ENCODE peak calls at places on chromosomes 11 and 22, in eight cellular contexts. One of them, this sample, is unnamed.

GRCh38 chr11:76094729-76095128 is 111.6 kb downstream of the WNT11 start:
- DNase-seq in colonic mucosa: no peak
- DNase-seq in epithelial cell of proximal tubule: no peak
- DNase-seq in cardiac fibroblast: no peak
- DNase-seq in AG10803: no peak
- DNase-seq in fibroblast of lung: no peak
- DNase-seq in left ventricle myocardium inferior: no peak
- DNase-seq in progenitor cell of endocrine pancreas: no peak
- DNase-seq in this sample: no peak

GRCh38 chr11:66317766-66318575 is 1.1 kb upstream of the CD248 start:
- DNase-seq in colonic mucosa: peak
- DNase-seq in progenitor cell of endocrine pancreas: no peak
- DNase-seq in cardiac fibroblast: peak
- DNase-seq in epithelial cell of proximal tubule: peak
- DNase-seq in left ventricle myocardium inferior: peak
- DNase-seq in fibroblast of lung: peak
- DNase-seq in AG10803: peak
- DNase-seq in this sample: no peak

GRCh38 chr11:79122759-79123158 is 318.1 kb downstream of the TENM4 start:
- DNase-seq in AG10803: no peak
- DNase-seq in colonic mucosa: no peak
- DNase-seq in fibroblast of lung: no peak
- DNase-seq in cardiac fibroblast: no peak
- DNase-seq in epithelial cell of proximal tubule: peak
- DNase-seq in progenitor cell of endocrine pancreas: no peak
- DNase-seq in left ventricle myocardium inferior: no peak
- DNase-seq in this sample: no peak

GRCh38 chr11:77479746-77480352 is 6.0 kb upstream of the PAK1 start:
- DNase-seq in progenitor cell of endocrine pancreas: no peak
- DNase-seq in epithelial cell of proximal tubule: no peak
- DNase-seq in left ventricle myocardium inferior: no peak
- DNase-seq in AG10803: no peak
- DNase-seq in colonic mucosa: no peak
- DNase-seq in fibroblast of lung: no peak
- DNase-seq in cardiac fibroblast: no peak
- DNase-seq in this sample: no peak

GRCh38 chr11:1988667-1989317 is 8.8 kb downstream of the H19 start:
- DNase-seq in left ventricle myocardium inferior: peak
- DNase-seq in fibroblast of lung: no peak
- DNase-seq in AG10803: no peak
- DNase-seq in progenitor cell of endocrine pancreas: no peak
- DNase-seq in epithelial cell of proximal tubule: no peak
- DNase-seq in cardiac fibroblast: no peak
- DNase-seq in colonic mucosa: no peak
- DNase-seq in this sample: no peak

GRCh38 chr11:119091966-119092879 is 7.5 kb downstream of the HMBS start:
- DNase-seq in AG10803: no peak
- DNase-seq in colonic mucosa: no peak
- DNase-seq in fibroblast of lung: no peak
- DNase-seq in left ventricle myocardium inferior: no peak
- DNase-seq in progenitor cell of endocrine pancreas: no peak
- DNase-seq in epithelial cell of proximal tubule: no peak
- DNase-seq in cardiac fibroblast: no peak
- DNase-seq in this sample: no peak

GRCh38 chr11:64656797-64657196 is 65.8 kb downstream of the SLC22A12 start:
- DNase-seq in cardiac fibroblast: no peak
- DNase-seq in epithelial cell of proximal tubule: no peak
- DNase-seq in progenitor cell of endocrine pancreas: no peak
- DNase-seq in fibroblast of lung: no peak
- DNase-seq in AG10803: no peak
- DNase-seq in left ventricle myocardium inferior: no peak
- DNase-seq in colonic mucosa: no peak
- DNase-seq in this sample: no peak

GRCh38 chr11:36278531-36279245 is 10.5 kb downstream of the COMMD9 start:
- DNase-seq in colonic mucosa: peak
- DNase-seq in epithelial cell of proximal tubule: no peak
- DNase-seq in fibroblast of lung: peak
- DNase-seq in cardiac fibroblast: no peak
- DNase-seq in progenitor cell of endocrine pancreas: no peak
- DNase-seq in AG10803: no peak
- DNase-seq in left ventricle myocardium inferior: no peak
- DNase-seq in this sample: no peak

GRCh38 chr11:122176651-122177050 is 60.6 kb upstream of the BLID start:
- DNase-seq in fibroblast of lung: no peak
- DNase-seq in epithelial cell of proximal tubule: no peak
- DNase-seq in left ventricle myocardium inferior: no peak
- DNase-seq in colonic mucosa: no peak
- DNase-seq in progenitor cell of endocrine pancreas: no peak
- DNase-seq in cardiac fibroblast: no peak
- DNase-seq in AG10803: no peak
- DNase-seq in this sample: no peak

GRCh38 chr11:13667245-13667644 is 1.2 kb upstream of the FAR1 start:
- DNase-seq in AG10803: peak
- DNase-seq in epithelial cell of proximal tubule: no peak
- DNase-seq in colonic mucosa: no peak
- DNase-seq in left ventricle myocardium inferior: no peak
- DNase-seq in progenitor cell of endocrine pancreas: no peak
- DNase-seq in fibroblast of lung: no peak
- DNase-seq in cardiac fibroblast: no peak
- DNase-seq in this sample: no peak

GRCh38 chr11:19474954-19475811 is 234.4 kb upstream of the E2F8 start:
- DNase-seq in AG10803: no peak
- DNase-seq in left ventricle myocardium inferior: no peak
- DNase-seq in cardiac fibroblast: no peak
- DNase-seq in progenitor cell of endocrine pancreas: no peak
- DNase-seq in fibroblast of lung: no peak
- DNase-seq in colonic mucosa: no peak
- DNase-seq in epithelial cell of proximal tubule: no peak
- DNase-seq in this sample: no peak

GRCh38 chr11:109865558-109866186 is 227.5 kb upstream of the ZC3H12C start:
- DNase-seq in colonic mucosa: peak
- DNase-seq in left ventricle myocardium inferior: peak
- DNase-seq in progenitor cell of endocrine pancreas: no peak
- DNase-seq in AG10803: no peak
- DNase-seq in fibroblast of lung: no peak
- DNase-seq in epithelial cell of proximal tubule: no peak
- DNase-seq in cardiac fibroblast: no peak
- DNase-seq in this sample: no peak

GRCh38 chr11:44348721-44349120 is 38.8 kb upstream of the ALX4 start:
- DNase-seq in colonic mucosa: no peak
- DNase-seq in cardiac fibroblast: no peak
- DNase-seq in fibroblast of lung: no peak
- DNase-seq in epithelial cell of proximal tubule: no peak
- DNase-seq in AG10803: no peak
- DNase-seq in left ventricle myocardium inferior: no peak
- DNase-seq in progenitor cell of endocrine pancreas: no peak
- DNase-seq in this sample: no peak

GRCh38 chr11:35218956-35219355 is 80.0 kb downstream of the CD44 start:
- DNase-seq in fibroblast of lung: peak
- DNase-seq in epithelial cell of proximal tubule: no peak
- DNase-seq in cardiac fibroblast: no peak
- DNase-seq in left ventricle myocardium inferior: no peak
- DNase-seq in colonic mucosa: no peak
- DNase-seq in progenitor cell of endocrine pancreas: no peak
- DNase-seq in AG10803: peak
- DNase-seq in this sample: no peak

DNA sequence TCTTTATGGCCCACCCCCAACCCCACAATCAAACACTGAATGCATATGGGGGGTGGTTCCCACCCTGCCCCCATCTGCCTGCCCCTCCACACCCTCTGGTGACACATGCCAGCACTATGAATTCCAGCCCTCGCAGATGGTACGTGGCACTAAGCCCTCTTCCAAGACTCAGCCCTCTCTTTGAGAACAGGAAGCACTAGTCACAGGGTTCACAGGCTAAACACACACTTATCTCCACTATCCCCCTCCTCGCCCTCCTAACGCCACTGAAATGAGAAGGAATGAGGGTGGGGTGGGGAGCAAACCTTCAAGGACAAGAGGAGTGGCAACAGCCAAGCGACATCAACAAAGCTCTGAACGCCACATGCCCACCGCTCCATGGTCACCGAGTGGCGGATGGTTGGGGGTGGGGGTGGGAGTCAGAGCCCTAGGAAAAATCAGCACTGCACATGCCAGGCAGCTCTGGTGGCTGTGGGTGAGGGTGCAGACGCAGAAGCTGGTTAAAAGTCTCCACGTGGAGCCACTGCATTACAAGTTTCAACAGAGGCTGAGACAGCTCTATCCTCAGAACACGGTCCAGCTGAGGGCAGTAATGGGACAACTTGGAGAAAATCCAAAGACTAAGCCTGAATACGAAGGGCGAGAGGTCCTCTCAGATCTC is 33.6 kb downstream of the TMEM184B start:
- DNase-seq in progenitor cell of endocrine pancreas: no peak
- DNase-seq in cardiac fibroblast: peak
- DNase-seq in colonic mucosa: no peak
- DNase-seq in epithelial cell of proximal tubule: no peak
- DNase-seq in fibroblast of lung: peak
- DNase-seq in AG10803: peak
- DNase-seq in left ventricle myocardium inferior: no peak
- DNase-seq in this sample: no peak
- TF ChIP-seq CTCF in progenitor cell of endocrine pancreas: no peak
- TF ChIP-seq CTCF in cardiac fibroblast: peak
- TF ChIP-seq CTCF in colonic mucosa: no peak
- TF ChIP-seq CTCF in epithelial cell of proximal tubule: peak
- TF ChIP-seq CTCF in fibroblast of lung: peak
- TF ChIP-seq CTCF in AG10803: peak
- TF ChIP-seq CTCF in left ventricle myocardium inferior: peak
- TF ChIP-seq CTCF in this sample: no peak

DNA sequence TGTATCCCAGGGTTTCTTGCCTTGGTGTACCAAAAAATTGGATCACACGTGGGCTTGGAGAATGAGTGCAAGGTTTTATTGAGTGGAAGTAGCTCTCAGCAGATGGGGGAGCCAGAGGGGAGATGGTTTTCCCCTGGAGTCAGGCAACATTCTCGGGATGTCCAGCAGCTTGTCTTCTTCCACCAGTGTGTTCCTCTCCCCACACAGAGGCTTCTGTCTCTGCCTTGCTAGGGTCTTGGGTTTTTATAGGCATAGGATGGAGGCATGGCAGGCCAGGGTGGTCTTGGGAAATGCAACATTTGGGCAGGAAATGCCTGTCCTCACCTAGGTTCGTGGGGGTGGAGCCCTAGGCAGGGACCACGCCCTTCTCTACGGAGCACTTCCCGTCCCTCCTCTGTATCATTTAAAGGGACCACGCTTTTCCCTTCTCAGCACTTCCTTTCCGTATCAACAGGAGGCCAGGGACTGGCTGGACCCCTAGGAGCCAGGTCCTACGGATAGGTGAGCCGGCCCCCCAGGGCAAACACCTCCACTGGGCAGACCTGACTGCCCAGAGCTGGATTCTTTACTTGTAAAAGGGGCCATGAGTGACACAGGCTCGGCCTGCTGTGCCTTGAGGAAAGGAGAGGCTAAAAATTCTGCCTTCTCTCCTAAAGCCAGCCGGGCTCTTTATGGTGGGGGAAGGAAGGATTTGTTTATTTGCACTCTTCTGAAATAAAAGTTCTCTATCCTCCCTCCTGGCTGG is 55.3 kb upstream of the CCDC188 start:
- DNase-seq in cardiac fibroblast: peak
- DNase-seq in left ventricle myocardium inferior: peak
- DNase-seq in fibroblast of lung: peak
- DNase-seq in progenitor cell of endocrine pancreas: no peak
- DNase-seq in AG10803: peak
- DNase-seq in colonic mucosa: peak
- DNase-seq in epithelial cell of proximal tubule: no peak
- DNase-seq in this sample: peak
- TF ChIP-seq CTCF in cardiac fibroblast: peak
- TF ChIP-seq CTCF in left ventricle myocardium inferior: no peak
- TF ChIP-seq CTCF in fibroblast of lung: no peak
- TF ChIP-seq CTCF in progenitor cell of endocrine pancreas: no peak
- TF ChIP-seq CTCF in AG10803: no peak
- TF ChIP-seq CTCF in colonic mucosa: no peak
- TF ChIP-seq CTCF in epithelial cell of proximal tubule: no peak
- TF ChIP-seq CTCF in this sample: no peak

DNA sequence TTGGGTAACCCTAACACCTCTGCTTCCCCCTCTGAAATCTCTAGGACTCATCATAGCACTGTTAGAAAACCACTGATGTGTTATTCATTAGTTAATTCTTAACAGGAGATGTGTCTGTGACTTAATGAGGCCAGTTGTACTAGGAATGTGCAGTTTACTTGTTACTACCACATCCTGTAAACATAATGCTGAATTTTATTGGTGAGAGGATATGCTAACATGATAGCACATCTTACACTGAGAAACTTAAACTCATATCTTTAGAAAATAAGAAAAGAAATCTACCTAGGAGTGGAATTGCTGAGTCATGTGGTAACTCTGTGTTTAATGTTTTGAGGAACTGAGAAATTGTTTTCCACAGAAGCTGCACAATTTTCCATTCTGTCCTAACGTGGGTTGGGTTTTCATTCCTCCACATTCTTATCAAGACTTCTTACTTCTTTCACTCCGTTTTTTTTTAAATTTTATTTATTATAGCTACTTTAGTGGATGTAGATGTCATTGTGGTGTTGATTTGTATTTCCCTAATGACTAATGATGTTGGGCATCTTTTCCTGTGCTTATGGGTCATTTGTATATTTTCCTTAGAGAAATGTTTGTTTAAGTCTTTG is 33.7 kb downstream of the RNF121 start:
- DNase-seq in progenitor cell of endocrine pancreas: no peak
- DNase-seq in AG10803: peak
- DNase-seq in fibroblast of lung: peak
- DNase-seq in epithelial cell of proximal tubule: peak
- DNase-seq in cardiac fibroblast: peak
- DNase-seq in colonic mucosa: no peak
- DNase-seq in left ventricle myocardium inferior: no peak
- DNase-seq in this sample: no peak
- TF ChIP-seq CTCF in progenitor cell of endocrine pancreas: no peak
- TF ChIP-seq CTCF in AG10803: no peak
- TF ChIP-seq CTCF in fibroblast of lung: no peak
- TF ChIP-seq CTCF in epithelial cell of proximal tubule: no peak
- TF ChIP-seq CTCF in cardiac fibroblast: no peak
- TF ChIP-seq CTCF in colonic mucosa: no peak
- TF ChIP-seq CTCF in left ventricle myocardium inferior: no peak
- TF ChIP-seq CTCF in this sample: no peak

GRCh38 chr11:29256580-29256979 is 760.2 kb downstream of the KCNA4 start:
- DNase-seq in fibroblast of lung: no peak
- DNase-seq in progenitor cell of endocrine pancreas: no peak
- DNase-seq in left ventricle myocardium inferior: no peak
- DNase-seq in epithelial cell of proximal tubule: no peak
- DNase-seq in AG10803: peak
- DNase-seq in cardiac fibroblast: no peak
- DNase-seq in colonic mucosa: no peak
- DNase-seq in this sample: no peak

GRCh38 chr11:29263971-29264682 is 752.7 kb downstream of the KCNA4 start:
- DNase-seq in AG10803: peak
- DNase-seq in cardiac fibroblast: peak
- DNase-seq in left ventricle myocardium inferior: no peak
- DNase-seq in fibroblast of lung: no peak
- DNase-seq in epithelial cell of proximal tubule: no peak
- DNase-seq in colonic mucosa: no peak
- DNase-seq in progenitor cell of endocrine pancreas: no peak
- DNase-seq in this sample: no peak

GRCh38 chr11:29258411-29258810 is 758.4 kb downstream of the KCNA4 start:
- DNase-seq in left ventricle myocardium inferior: no peak
- DNase-seq in epithelial cell of proximal tubule: no peak
- DNase-seq in cardiac fibroblast: no peak
- DNase-seq in progenitor cell of endocrine pancreas: no peak
- DNase-seq in fibroblast of lung: no peak
- DNase-seq in AG10803: no peak
- DNase-seq in colonic mucosa: no peak
- DNase-seq in this sample: no peak

GRCh38 chr11:29261831-29262230 is 755.0 kb downstream of the KCNA4 start:
- DNase-seq in epithelial cell of proximal tubule: no peak
- DNase-seq in colonic mucosa: no peak
- DNase-seq in left ventricle myocardium inferior: no peak
- DNase-seq in fibroblast of lung: no peak
- DNase-seq in progenitor cell of endocrine pancreas: no peak
- DNase-seq in cardiac fibroblast: no peak
- DNase-seq in AG10803: no peak
- DNase-seq in this sample: no peak

GRCh38 chr11:29260939-29261705 is 755.7 kb downstream of the KCNA4 start:
- DNase-seq in cardiac fibroblast: peak
- DNase-seq in AG10803: peak
- DNase-seq in progenitor cell of endocrine pancreas: no peak
- DNase-seq in colonic mucosa: no peak
- DNase-seq in epithelial cell of proximal tubule: peak
- DNase-seq in fibroblast of lung: peak
- DNase-seq in left ventricle myocardium inferior: no peak
- DNase-seq in this sample: no peak
- TF ChIP-seq CTCF in cardiac fibroblast: peak
- TF ChIP-seq CTCF in AG10803: no peak
- TF ChIP-seq CTCF in progenitor cell of endocrine pancreas: no peak
- TF ChIP-seq CTCF in colonic mucosa: no peak
- TF ChIP-seq CTCF in epithelial cell of proximal tubule: peak
- TF ChIP-seq CTCF in fibroblast of lung: no peak
- TF ChIP-seq CTCF in left ventricle myocardium inferior: no peak
- TF ChIP-seq CTCF in this sample: no peak